ENCODE peak calls at places on chromosomes 2 and 18, in six cellular contexts. T is GM12878; S is NCI-H460; I is naive thymus-derived CD8-positive, alpha-beta T cell; K is NCI-H774; G is transverse colon. R is an unnamed sample.

GRCh38 chr18:59837586-59837985 is 62.2 kb upstream of the PMAIP1 start:
- DNase-seq in G (peak), I (peak), S (peak), T (peak), K (peak), R (peak)

GRCh38 chr2:3160751-3161330 is 216.8 kb downstream of the EIPR1 start:
- DNase-seq in S (no peak), T (no peak), I (no peak), G (no peak), K (no peak), R (no peak)

GRCh38 chr2:196635156-196635555 is 4.4 kb upstream of the CCDC150 start:
- DNase-seq in T (no peak), K (no peak), G (no peak), S (no peak), I (no peak), R (no peak)

GRCh38 chr2:157725856-157726255 is 97.2 kb upstream of the ACVR1C start:
- DNase-seq in K (no peak), G (no peak), T (no peak), S (no peak), I (no peak), R (no peak)

GRCh38 chr2:74740395-74741075 is 86.5 kb downstream of the SEMA4F start:
- DNase-seq in G (peak), T (no peak), K (peak), I (no peak), S (peak), R (no peak)

GRCh38 chr2:223626713-223627112 is 24.6 kb upstream of the SCG2 start:
- DNase-seq in T (no peak), S (no peak), K (no peak), I (no peak), G (no peak), R (no peak)

GRCh38 chr2:236627846-236628245 is 58.2 kb downstream of the ACKR3 start:
- DNase-seq in K (no peak), S (no peak), G (no peak), T (no peak), I (no peak), R (no peak)

GRCh38 chr2:212723226-212723625 is 184.6 kb upstream of the ERBB4 start:
- DNase-seq in K (no peak), T (no peak), G (no peak), S (no peak), I (no peak), R (no peak)